ENCODE peak calls at places on chromosome 13, in nine cellular contexts. S, W, O, B, I, G, R, U and X are unnamed samples.
A peak's percentile ranks its signal among the peaks of the same experiment; 100 is the strongest.

GRCh38 chr13:80787604-80788003 is 446.7 kb upstream of the SPRY2 start:
- DNase-seq in I (no peak), U (no peak), O (peak; percentile 28), B (no peak), G (no peak), W (no peak), R (no peak), S (no peak), X (no peak)

GRCh38 chr13:72620874-72621273 is 106.6 kb downstream of the MZT1 start:
- DNase-seq in G (no peak), B (no peak), O (no peak), S (no peak), R (no peak), U (no peak), I (no peak), W (no peak), X (no peak)

GRCh38 chr13:36882829-36883390 is 37.1 kb downstream of the SMAD9 start:
- DNase-seq in G (no peak), B (no peak), S (no peak), I (no peak), R (no peak), U (no peak), O (no peak), W (no peak), X (no peak)

GRCh38 chr13:21175656-21176194 is 627 bp downstream of the SKA3 start:
- DNase-seq in G (no peak), R (no peak), W (no peak), U (no peak), I (no peak), B (no peak), O (peak; percentile 44), S (no peak), X (peak; percentile 28)

GRCh38 chr13:112635323-112635722 is 47.4 kb upstream of the TUBGCP3 start:
- DNase-seq in B (no peak), W (no peak), S (no peak), I (no peak), O (no peak), G (no peak), U (no peak), R (no peak), X (no peak)

GRCh38 chr13:113928701-113929627 is 44.9 kb downstream of the C13orf46 start:
- DNase-seq in U (no peak), G (peak; percentile 87), W (peak; percentile 82), S (peak; percentile 20), B (no peak), R (peak; percentile 13), O (peak; percentile 76), I (no peak), X (peak; percentile 69)

GRCh38 chr13:48902421-48902820 is 73.3 kb upstream of the FNDC3A start:
- DNase-seq in G (no peak), I (no peak), R (peak; percentile 57), W (peak; percentile 11), O (peak; percentile 19), S (no peak), B (no peak), U (no peak), X (peak; percentile 19)

GRCh38 chr13:45875951-45876350 is 24.4 kb upstream of the SIAH3 start:
- DNase-seq in I (no peak), S (no peak), U (no peak), B (peak; percentile 74), G (no peak), W (no peak), R (peak; percentile 82), O (no peak), X (no peak)

GRCh38 chr13:102651892-102652291 is 43.0 kb downstream of the METTL21C start:
- DNase-seq in B (no peak), G (no peak), S (no peak), O (peak; percentile 23), R (peak; percentile 50), U (no peak), I (no peak), W (no peak), X (peak; percentile 52)

GRCh38 chr13:98548230-98548629 is 28.7 kb downstream of the STK24 start:
- DNase-seq in U (no peak), G (no peak), S (no peak), R (no peak), I (no peak), O (peak; percentile 66), B (no peak), W (no peak), X (peak; percentile 42)

GRCh38 chr13:50208826-50209335 is 193.6 kb downstream of the KCNRG start:
- DNase-seq in U (no peak), G (peak; percentile 45), O (peak; percentile 43), W (no peak), R (peak; percentile 77), B (no peak), I (no peak), S (no peak), X (peak; percentile 76)

GRCh38 chr13:19185086-19185864 is 3.7 kb upstream of the TUBA3C start:
- DNase-seq in R (no peak), G (peak; percentile 24), I (no peak), B (no peak), O (no peak), W (no peak), S (no peak), U (no peak), X (no peak)

GRCh38 chr13:21039097-21039800 is 22.1 kb downstream of the LATS2 start:
- DNase-seq in U (no peak), W (no peak), I (no peak), O (no peak), S (no peak), B (no peak), R (peak; percentile 20), G (no peak), X (no peak)

GRCh38 chr13:29936051-29936813 is 85.8 kb upstream of the UBL3 start:
- DNase-seq in G (no peak), R (no peak), S (no peak), O (no peak), U (no peak), W (no peak), I (no peak), B (no peak), X (no peak)

GRCh38 chr13:98293570-98294142 is 116.6 kb upstream of the RNF113B start:
- DNase-seq in W (no peak), U (no peak), R (peak; percentile 59), I (no peak), S (no peak), G (no peak), O (no peak), B (no peak), X (peak; percentile 76)

GRCh38 chr13:20814224-20814910 is 40.6 kb upstream of the EEF1AKMT1 start:
- DNase-seq in O (peak; percentile 98), U (no peak), B (no peak), G (peak; percentile 87), I (no peak), R (peak; percentile 78), W (peak; percentile 77), S (no peak), X (peak; percentile 96)

GRCh38 chr13:63435668-63436275 is 2020.1 kb upstream of the PCDH20 start:
- DNase-seq in I (no peak), S (no peak), G (no peak), W (peak; percentile 71), R (peak; percentile 94), B (peak; percentile 3), O (peak; percentile 97), U (no peak), X (peak; percentile 100)

GRCh38 chr13:49858183-49858856 is 65.8 kb upstream of the KPNA3 start:
- DNase-seq in O (peak; percentile 99), G (no peak), S (no peak), I (no peak), R (peak; percentile 75), B (no peak), U (no peak), W (peak; percentile 66), X (peak; percentile 99)

GRCh38 chr13:43414111-43414510 is 372.7 kb downstream of the ENOX1 start:
- DNase-seq in U (no peak), S (no peak), I (no peak), G (no peak), W (no peak), B (no peak), O (peak; percentile 5), R (no peak), X (no peak)

GRCh38 chr13:28576037-28576436 is 81.1 kb upstream of the FLT1 start:
- DNase-seq in R (no peak), W (no peak), I (no peak), S (no peak), B (no peak), O (peak; percentile 12), G (no peak), U (no peak), X (no peak)

GRCh38 chr13:33264620-33264978 is 21.0 kb downstream of the STARD13 start:
- DNase-seq in O (no peak), W (no peak), S (no peak), U (no peak), I (no peak), B (no peak), G (no peak), R (peak; percentile 75), X (no peak)

GRCh38 chr13:33543631-33544030 is 258.1 kb upstream of the STARD13 start:
- DNase-seq in G (no peak), R (peak; percentile 10), B (no peak), U (no peak), S (no peak), W (no peak), I (no peak), O (peak; percentile 23), X (no peak)

GRCh38 chr13:21033866-21034601 is 27.4 kb downstream of the LATS2 start:
- DNase-seq in B (no peak), R (peak; percentile 98), W (no peak), U (no peak), G (no peak), O (peak; percentile 68), S (no peak), I (no peak), X (no peak)

GRCh38 chr13:39765801-39766463 is 110.5 kb downstream of the COG6 start:
- DNase-seq in W (no peak), I (peak; percentile 70), G (no peak), O (peak; percentile 35), R (peak; percentile 21), B (no peak), U (no peak), S (peak; percentile 87), X (no peak)

GRCh38 chr13:31824705-31825512 is 85.6 kb downstream of the RXFP2 start:
- DNase-seq in B (no peak), O (peak; percentile 38), S (no peak), G (no peak), U (no peak), W (no peak), R (no peak), I (no peak), X (peak; percentile 16)

GRCh38 chr13:20418953-20419352 is 106.7 kb downstream of the CRYL1 start:
- DNase-seq in W (no peak), B (no peak), S (no peak), G (no peak), U (no peak), R (no peak), O (no peak), I (no peak), X (no peak)

GRCh38 chr13:24267801-24268200 is 41.6 kb upstream of the C1QTNF9 start:
- DNase-seq in U (no peak), B (no peak), R (no peak), S (no peak), W (no peak), O (no peak), G (no peak), I (no peak), X (no peak)

GRCh38 chr13:114128624-114129522 is 3.5 kb downstream of the RASA3 start:
- DNase-seq in W (peak; percentile 50), S (no peak), R (peak; percentile 95), B (peak; percentile 72), I (no peak), U (peak; percentile 89), G (peak; percentile 80), O (peak; percentile 98), X (peak; percentile 95)

GRCh38 chr13:47835470-47836228 is 165.4 kb downstream of the SUCLA2 start:
- DNase-seq in R (no peak), W (no peak), B (no peak), O (peak; percentile 29), G (no peak), S (no peak), U (no peak), I (no peak), X (no peak)

GRCh38 chr13:113527272-113527958 is 36.9 kb upstream of the DCUN1D2 start:
- DNase-seq in G (no peak), O (no peak), B (no peak), S (no peak), W (no peak), U (no peak), I (no peak), R (no peak), X (no peak)

GRCh38 chr13:63285426-63285825 is 1869.8 kb upstream of the PCDH20 start:
- DNase-seq in G (no peak), I (no peak), S (no peak), B (no peak), R (no peak), O (no peak), W (no peak), U (no peak), X (no peak)